ENCODE peak calls at places on chromosomes 3 and 15, in six cellular contexts. One of them, this sample, is unnamed. For H3K4me1 and H3K9me3, the result is how much of the 10 kb centered on the place peaks cover.

GRCh38 chr3:38586546-38587520 is 62.7 kb downstream of the SCN5A start:
- DNase-seq in HCT116: no peak
- DNase-seq in sigmoid colon: no peak
- DNase-seq in left ventricle myocardium inferior: no peak
- DNase-seq in ovary: no peak
- DNase-seq in endodermal cell: peak
- DNase-seq in this sample: no peak

GRCh38 chr3:13119471-13120220 is 46.4 kb upstream of the IQSEC1 start:
- DNase-seq in HCT116: no peak
- DNase-seq in sigmoid colon: peak
- DNase-seq in left ventricle myocardium inferior: no peak
- DNase-seq in ovary: no peak
- DNase-seq in endodermal cell: peak
- DNase-seq in this sample: no peak

GRCh38 chr3:141326626-141327025 is 41.7 kb upstream of the ZBTB38 start:
- DNase-seq in HCT116: no peak
- DNase-seq in sigmoid colon: no peak
- DNase-seq in left ventricle myocardium inferior: no peak
- DNase-seq in ovary: no peak
- DNase-seq in endodermal cell: no peak
- DNase-seq in this sample: no peak

GRCh38 chr15:90154861-90155626 is 46.1 kb upstream of the SEMA4B start:
- DNase-seq in HCT116: no peak
- DNase-seq in sigmoid colon: peak
- DNase-seq in left ventricle myocardium inferior: no peak
- DNase-seq in ovary: no peak
- DNase-seq in endodermal cell: no peak
- DNase-seq in this sample: peak

GRCh38 chr3:153260681-153261080 is 98.7 kb downstream of the RAP2B start:
- DNase-seq in HCT116: no peak
- DNase-seq in sigmoid colon: no peak
- DNase-seq in left ventricle myocardium inferior: no peak
- DNase-seq in ovary: no peak
- DNase-seq in endodermal cell: no peak
- DNase-seq in this sample: peak

GRCh38 chr3:18717588-18717987 is 292.4 kb upstream of the SATB1 start:
- DNase-seq in HCT116: no peak
- DNase-seq in sigmoid colon: no peak
- DNase-seq in left ventricle myocardium inferior: no peak
- DNase-seq in ovary: no peak
- DNase-seq in endodermal cell: no peak
- DNase-seq in this sample: no peak

GRCh38 chr3:32095431-32095830 is 11.0 kb upstream of the GPD1L start:
- DNase-seq in HCT116: no peak
- DNase-seq in sigmoid colon: no peak
- DNase-seq in left ventricle myocardium inferior: no peak
- DNase-seq in ovary: no peak
- DNase-seq in endodermal cell: no peak
- DNase-seq in this sample: no peak

GRCh38 chr3:152307829-152308474 is 39.2 kb downstream of the MBNL1 start:
- DNase-seq in HCT116: no peak
- DNase-seq in sigmoid colon: no peak
- DNase-seq in left ventricle myocardium inferior: no peak
- DNase-seq in ovary: no peak
- DNase-seq in endodermal cell: peak
- DNase-seq in this sample: no peak

GRCh38 chr15:92932946-92933649 is 33.0 kb downstream of the CHD2 start:
- DNase-seq in HCT116: no peak
- DNase-seq in sigmoid colon: no peak
- DNase-seq in left ventricle myocardium inferior: no peak
- DNase-seq in ovary: no peak
- DNase-seq in endodermal cell: no peak
- DNase-seq in this sample: no peak

GRCh38 chr3:101518421-101518871 is 5.4 kb upstream of the SENP7 start:
- DNase-seq in HCT116: no peak
- DNase-seq in sigmoid colon: no peak
- DNase-seq in left ventricle myocardium inferior: no peak
- DNase-seq in ovary: no peak
- DNase-seq in endodermal cell: no peak
- DNase-seq in this sample: no peak

GRCh38 chr3:139552632-139553335 is 13.2 kb upstream of the RBP1 start:
- DNase-seq in HCT116: no peak
- DNase-seq in sigmoid colon: no peak
- DNase-seq in left ventricle myocardium inferior: no peak
- DNase-seq in ovary: no peak
- DNase-seq in endodermal cell: no peak
- DNase-seq in this sample: no peak

GRCh38 chr3:109685084-109686079 is 348.0 kb upstream of the DPPA4 start:
- DNase-seq in HCT116: peak
- DNase-seq in sigmoid colon: peak
- DNase-seq in left ventricle myocardium inferior: peak
- DNase-seq in ovary: peak
- DNase-seq in endodermal cell: no peak
- DNase-seq in this sample: peak

GRCh38 chr15:81373996-81374395 is at the start of gene TMC3:
- DNase-seq in HCT116: no peak
- DNase-seq in sigmoid colon: no peak
- DNase-seq in left ventricle myocardium inferior: no peak
- DNase-seq in ovary: no peak
- DNase-seq in endodermal cell: no peak
- DNase-seq in this sample: no peak

GRCh38 chr15:81377871-81378270 is 3.9 kb upstream of the TMC3 start:
- DNase-seq in HCT116: no peak
- DNase-seq in sigmoid colon: no peak
- DNase-seq in left ventricle myocardium inferior: no peak
- DNase-seq in ovary: no peak
- DNase-seq in endodermal cell: no peak
- DNase-seq in this sample: no peak

GRCh38 chr15:81375461-81375860 is 1.4 kb upstream of the TMC3 start:
- DNase-seq in HCT116: no peak
- DNase-seq in sigmoid colon: no peak
- DNase-seq in left ventricle myocardium inferior: peak
- DNase-seq in ovary: no peak
- DNase-seq in endodermal cell: no peak
- DNase-seq in this sample: no peak

GRCh38 chr15:81378438-81378837 is 4.4 kb upstream of the TMC3 start:
- DNase-seq in HCT116: no peak
- DNase-seq in sigmoid colon: no peak
- DNase-seq in left ventricle myocardium inferior: no peak
- DNase-seq in ovary: no peak
- DNase-seq in endodermal cell: no peak
- DNase-seq in this sample: no peak

DNA sequence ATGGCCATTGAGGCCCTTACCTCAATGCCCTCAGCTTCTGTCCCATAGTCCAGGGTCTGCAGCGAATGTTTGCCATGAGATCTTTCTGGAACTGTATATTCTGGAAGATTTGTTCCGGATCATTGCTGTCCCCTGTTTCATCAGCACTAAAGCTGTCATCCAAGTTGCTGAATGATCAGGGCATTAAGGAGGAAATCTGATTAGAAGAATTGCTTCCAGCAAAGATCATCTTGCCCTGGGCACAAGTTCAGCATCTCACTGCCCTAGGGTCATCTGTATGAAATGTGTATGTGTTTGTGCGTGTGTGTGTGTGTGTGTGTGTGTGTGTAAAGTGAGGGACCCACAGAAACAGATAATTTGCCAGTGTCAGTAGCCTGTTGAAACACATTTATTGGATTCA is 1.4 kb downstream of the TMC3 start:
- DNase-seq in HCT116: no peak
- DNase-seq in sigmoid colon: no peak
- DNase-seq in left ventricle myocardium inferior: no peak
- DNase-seq in ovary: no peak
- DNase-seq in endodermal cell: no peak
- DNase-seq in this sample: no peak
- H3K4me1 ChIP-seq in HCT116: under half
- H3K4me1 ChIP-seq in sigmoid colon: under half
- H3K4me1 ChIP-seq in left ventricle myocardium inferior: under half
- H3K4me1 ChIP-seq in ovary: under half
- H3K4me1 ChIP-seq in endodermal cell: under half
- H3K4me1 ChIP-seq in this sample: under half

DNA sequence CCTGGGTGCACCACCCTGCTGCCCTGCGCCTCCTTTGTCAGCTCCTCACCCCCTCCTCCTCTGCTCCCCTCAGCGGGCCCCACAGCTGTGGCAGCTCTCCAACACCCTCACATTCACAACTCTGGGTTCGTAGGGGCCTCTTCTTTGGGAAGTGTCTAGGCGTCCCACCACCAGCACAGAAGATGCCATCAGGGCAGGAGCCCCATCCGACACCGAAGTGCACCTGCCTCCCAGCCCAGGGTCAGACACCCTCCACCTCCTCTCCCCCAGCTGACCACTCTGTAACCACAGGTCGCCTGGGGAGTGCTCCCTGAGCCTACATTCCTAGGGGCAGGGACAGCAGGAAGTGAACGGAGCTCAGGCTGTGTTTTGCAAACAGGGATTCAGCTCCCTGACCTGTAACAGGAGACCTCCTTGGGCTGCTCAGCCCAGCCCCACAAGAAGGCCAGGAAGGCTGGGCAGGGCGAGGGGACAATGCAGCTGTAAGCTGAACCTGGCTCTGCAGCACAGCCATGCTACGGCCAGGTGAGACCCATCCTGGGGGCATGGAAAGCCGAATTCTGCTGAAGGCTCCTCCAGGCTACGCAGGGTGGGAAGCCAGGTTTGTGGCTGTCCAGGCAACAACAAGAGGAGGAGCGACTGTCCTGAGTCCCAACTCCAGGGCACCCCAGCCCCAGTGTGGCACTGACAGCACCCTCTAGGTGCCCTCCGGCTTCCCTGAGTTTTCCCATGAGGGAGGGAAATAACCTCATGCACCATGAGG is 269.0 kb downstream of the GOLGA6L6 start:
- DNase-seq in HCT116: no peak
- DNase-seq in sigmoid colon: no peak
- DNase-seq in left ventricle myocardium inferior: no peak
- DNase-seq in ovary: no peak
- DNase-seq in endodermal cell: no peak
- DNase-seq in this sample: no peak
- H3K9me3 ChIP-seq in HCT116: under half
- H3K9me3 ChIP-seq in sigmoid colon: under half
- H3K9me3 ChIP-seq in left ventricle myocardium inferior: under half
- H3K9me3 ChIP-seq in ovary: under half
- H3K9me3 ChIP-seq in endodermal cell: half or more
- H3K9me3 ChIP-seq in this sample: under half

DNA sequence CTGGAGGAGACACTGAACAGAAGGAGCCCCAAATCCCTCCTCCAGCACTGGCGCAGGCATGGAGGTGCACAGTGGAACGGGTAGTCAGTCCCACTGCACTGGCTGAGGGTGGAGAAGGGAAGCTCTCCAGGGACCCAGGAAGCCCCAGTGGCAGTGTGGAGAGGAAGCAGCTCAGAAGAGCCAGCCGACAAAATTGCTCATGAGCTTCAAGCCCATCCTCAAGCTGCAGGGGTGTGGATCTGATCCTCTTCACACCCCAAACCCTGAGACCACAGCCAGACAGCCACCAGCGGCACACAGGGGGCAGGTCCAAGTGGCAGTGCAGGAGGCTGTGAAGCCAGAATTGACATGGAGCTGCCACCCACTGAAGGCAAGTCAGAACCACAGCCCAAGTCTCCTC is 32.1 kb downstream of the CYFIP1 start:
- DNase-seq in HCT116: no peak
- DNase-seq in sigmoid colon: peak
- DNase-seq in left ventricle myocardium inferior: no peak
- DNase-seq in ovary: no peak
- DNase-seq in endodermal cell: no peak
- DNase-seq in this sample: no peak
- H3K4me1 ChIP-seq in HCT116: under half
- H3K4me1 ChIP-seq in sigmoid colon: half or more
- H3K4me1 ChIP-seq in left ventricle myocardium inferior: half or more
- H3K4me1 ChIP-seq in ovary: under half
- H3K4me1 ChIP-seq in endodermal cell: under half
- H3K4me1 ChIP-seq in this sample: under half

DNA sequence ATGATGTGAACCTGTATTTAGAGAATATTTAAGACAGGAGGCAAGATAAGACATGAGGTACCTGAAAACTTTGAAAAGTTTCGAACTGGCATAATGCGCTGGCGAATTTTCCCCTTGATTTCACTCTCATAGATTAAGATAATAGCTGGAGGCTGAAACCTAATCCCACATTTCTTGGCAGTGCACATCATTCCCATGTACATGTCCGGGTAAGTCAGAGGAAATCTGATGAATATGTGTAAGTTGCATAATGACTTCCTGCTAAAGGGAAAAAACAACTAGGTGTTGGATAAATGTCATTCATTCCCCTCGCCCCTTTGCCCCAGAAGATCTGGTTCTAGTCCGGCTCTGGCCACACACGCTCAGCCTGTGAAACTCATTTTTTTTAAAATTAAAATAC is 3.6 kb downstream of the CEP19 start:
- DNase-seq in HCT116: no peak
- DNase-seq in sigmoid colon: no peak
- DNase-seq in left ventricle myocardium inferior: no peak
- DNase-seq in ovary: no peak
- DNase-seq in endodermal cell: no peak
- DNase-seq in this sample: no peak
- H3K9me3 ChIP-seq in HCT116: under half
- H3K9me3 ChIP-seq in sigmoid colon: under half
- H3K9me3 ChIP-seq in left ventricle myocardium inferior: under half
- H3K9me3 ChIP-seq in ovary: under half
- H3K9me3 ChIP-seq in endodermal cell: under half
- H3K9me3 ChIP-seq in this sample: under half

DNA sequence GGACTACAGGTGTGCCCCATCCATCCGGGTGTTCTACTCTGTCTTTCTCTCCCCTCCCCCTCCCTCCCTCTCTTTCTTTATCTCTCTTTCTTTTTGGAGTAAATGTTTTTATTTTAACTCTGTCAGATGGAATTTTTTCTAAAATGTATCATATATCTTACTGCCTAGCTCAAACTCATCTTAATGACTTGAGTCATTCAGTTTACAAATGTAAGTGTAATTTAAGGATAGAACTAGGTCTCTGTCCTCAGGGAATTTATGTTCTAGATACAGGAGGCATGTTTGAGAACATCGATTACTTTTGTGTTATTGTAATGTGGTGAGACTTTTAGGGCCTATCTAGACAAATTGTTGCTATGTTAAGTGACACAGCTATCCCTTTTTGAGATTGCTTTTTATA is 3.5 kb downstream of the TBC1D23 start:
- DNase-seq in HCT116: no peak
- DNase-seq in sigmoid colon: no peak
- DNase-seq in left ventricle myocardium inferior: no peak
- DNase-seq in ovary: no peak
- DNase-seq in endodermal cell: no peak
- DNase-seq in this sample: no peak
- H3K4me1 ChIP-seq in HCT116: under half
- H3K4me1 ChIP-seq in sigmoid colon: under half
- H3K4me1 ChIP-seq in left ventricle myocardium inferior: half or more
- H3K4me1 ChIP-seq in ovary: under half
- H3K4me1 ChIP-seq in endodermal cell: under half
- H3K4me1 ChIP-seq in this sample: under half

GRCh38 chr15:99944131-99944530 is 210.9 kb upstream of the LYSMD4 start:
- DNase-seq in HCT116: no peak
- DNase-seq in sigmoid colon: peak
- DNase-seq in left ventricle myocardium inferior: no peak
- DNase-seq in ovary: no peak
- DNase-seq in endodermal cell: no peak
- DNase-seq in this sample: no peak

GRCh38 chr15:99943466-99943865 is 210.2 kb upstream of the LYSMD4 start:
- DNase-seq in HCT116: no peak
- DNase-seq in sigmoid colon: peak
- DNase-seq in left ventricle myocardium inferior: no peak
- DNase-seq in ovary: no peak
- DNase-seq in endodermal cell: no peak
- DNase-seq in this sample: no peak
- H3K9me3 ChIP-seq in HCT116: under half
- H3K9me3 ChIP-seq in sigmoid colon: under half
- H3K9me3 ChIP-seq in left ventricle myocardium inferior: half or more
- H3K9me3 ChIP-seq in ovary: under half
- H3K9me3 ChIP-seq in endodermal cell: under half
- H3K9me3 ChIP-seq in this sample: under half

GRCh38 chr3:127730666-127731294 is 58.0 kb downstream of the ABTB1 start:
- DNase-seq in HCT116: no peak
- DNase-seq in sigmoid colon: no peak
- DNase-seq in left ventricle myocardium inferior: no peak
- DNase-seq in ovary: no peak
- DNase-seq in endodermal cell: no peak
- DNase-seq in this sample: no peak
- H3K4me1 ChIP-seq in HCT116: under half
- H3K4me1 ChIP-seq in sigmoid colon: under half
- H3K4me1 ChIP-seq in left ventricle myocardium inferior: half or more
- H3K4me1 ChIP-seq in ovary: under half
- H3K4me1 ChIP-seq in endodermal cell: under half
- H3K4me1 ChIP-seq in this sample: under half